ENCODE peak calls at places on chromosomes 1 and 21, in seven cellular contexts. D, U, S, X, C, Z and E are unnamed samples.
A peak's percentile ranks its signal among the peaks of the same experiment; 100 is the strongest.

GRCh38 chr1:8767006-8767405 is 50.4 kb downstream of the RERE start:
- DNase-seq in S (no peak), U (no peak), X (no peak), Z (no peak), C (no peak), D (no peak), E (no peak)

GRCh38 chr1:204074274-204075115 is 1.6 kb downstream of the SOX13 start:
- DNase-seq in D (peak; percentile 77), U (peak; percentile 43), X (no peak), S (no peak), Z (no peak), C (peak; percentile 55), E (peak; percentile 56)

GRCh38 chr1:109786531-109787021 is 22.9 kb upstream of the EPS8L3 start:
- DNase-seq in C (no peak), Z (no peak), D (no peak), X (peak; percentile 42), S (no peak), U (peak; percentile 10), E (no peak)

GRCh38 chr1:47388548-47389238 is 27.4 kb upstream of the FOXE3 start:
- DNase-seq in D (peak; percentile 61), C (peak; percentile 65), X (peak; percentile 69), S (peak; percentile 32), U (no peak), Z (no peak), E (peak; percentile 51)

GRCh38 chr1:170424346-170424745 is 107.6 kb upstream of the GORAB start:
- DNase-seq in C (no peak), U (no peak), S (no peak), Z (no peak), D (no peak), X (no peak), E (no peak)

GRCh38 chr1:202319381-202320080 is 22.2 kb downstream of the UBE2T start:
- DNase-seq in U (no peak), X (no peak), C (no peak), D (no peak), S (no peak), Z (no peak), E (no peak)

GRCh38 chr1:151265446-151266236 is 11.1 kb downstream of the PSMD4 start:
- DNase-seq in D (no peak), X (no peak), U (no peak), C (no peak), Z (no peak), S (no peak), E (no peak)

GRCh38 chr1:1293618-1294249 is 13.5 kb downstream of the SCNN1D start:
- DNase-seq in D (no peak), Z (no peak), C (no peak), X (no peak), S (no peak), U (no peak), E (no peak)

GRCh38 chr1:237799762-237800474 is 90.8 kb downstream of the ZP4 start:
- DNase-seq in D (no peak), Z (no peak), S (peak; percentile 12), U (no peak), X (no peak), C (peak; percentile 53), E (peak; percentile 14)

GRCh38 chr21:45111703-45112102 is 37.3 kb downstream of the ADARB1 start:
- DNase-seq in X (no peak), Z (no peak), C (no peak), S (no peak), U (no peak), D (no peak), E (no peak)

GRCh38 chr1:159935719-159936283 is 9.6 kb downstream of the IGSF9 start:
- DNase-seq in D (no peak), U (no peak), Z (no peak), C (no peak), S (no peak), X (no peak), E (no peak)

GRCh38 chr1:183612407-183612806 is 22.1 kb upstream of the NCF2 start:
- DNase-seq in U (no peak), S (no peak), D (no peak), Z (no peak), X (no peak), C (no peak), E (no peak)

GRCh38 chr1:156371553-156372264 is 2.7 kb downstream of the RHBG start:
- DNase-seq in S (no peak), C (no peak), Z (no peak), D (peak; percentile 80), X (no peak), U (no peak), E (no peak)

GRCh38 chr1:201582261-201582951 is 43.5 kb downstream of the NAV1 start:
- DNase-seq in X (peak; percentile 53), S (no peak), U (no peak), Z (no peak), C (peak; percentile 65), D (peak; percentile 61), E (no peak)

GRCh38 chr1:58882322-58882951 is 98.6 kb upstream of the JUN start:
- DNase-seq in S (no peak), X (peak; percentile 62), U (no peak), D (no peak), C (no peak), Z (no peak), E (no peak)

GRCh38 chr1:168234846-168235547 is 9.2 kb downstream of the SFT2D2 start:
- DNase-seq in D (no peak), Z (no peak), C (peak; percentile 54), S (no peak), U (no peak), X (no peak), E (no peak)

GRCh38 chr1:172457479-172458130 is 13.7 kb upstream of the PIGC start:
- DNase-seq in S (no peak), D (no peak), Z (no peak), U (no peak), C (no peak), X (no peak), E (no peak)

GRCh38 chr1:117686907-117687306 is 81.1 kb downstream of the TENT5C start:
- DNase-seq in U (no peak), S (no peak), C (peak; percentile 33), D (no peak), Z (no peak), X (no peak), E (no peak)

GRCh38 chr1:89261926-89262540 is 10.6 kb downstream of the GBP5 start:
- DNase-seq in Z (no peak), S (no peak), D (peak; percentile 48), U (no peak), X (no peak), C (no peak), E (no peak)

GRCh38 chr1:201448981-201449380 is 20.0 kb downstream of the PHLDA3 start:
- DNase-seq in U (no peak), X (no peak), S (no peak), C (no peak), Z (no peak), D (peak; percentile 32), E (peak; percentile 57)

GRCh38 chr1:8816306-8816705 is 1.1 kb downstream of the RERE start:
- DNase-seq in U (no peak), Z (no peak), C (no peak), X (peak; percentile 92), D (no peak), S (no peak), E (no peak)

GRCh38 chr1:221230605-221231004 is 351.4 kb downstream of the HLX start:
- DNase-seq in D (no peak), S (no peak), U (no peak), X (no peak), Z (no peak), C (no peak), E (no peak)

GRCh38 chr1:115303364-115303763 is 34.7 kb downstream of the NGF start:
- DNase-seq in C (no peak), S (no peak), D (no peak), X (no peak), Z (no peak), U (no peak), E (no peak)